ENCODE peak calls at places on chromosomes 13 and 19, in six cellular contexts. B is right cardiac atrium, Z is neural progenitor cell, S is pancreas, U is Peyer's patch, F is MM.1S. Q is an unnamed sample. For H3K27me3 and H3K4me1, the result is how much of the 10 kb centered on the place peaks cover.

GRCh38 chr19:45467456-45468158 is at the start of gene FOSB:
- DNase-seq in F (peak), U (peak), S (peak), B (peak), Z (peak), Q (peak)

GRCh38 chr13:110333837-110334236 is 26.8 kb downstream of the COL4A2 start:
- DNase-seq in U (no peak), Z (no peak), B (no peak), S (no peak), F (no peak), Q (no peak)

GRCh38 chr13:86464193-86464592 is 665.0 kb upstream of the SLITRK6 start:
- DNase-seq in F (no peak), Z (peak), U (no peak), S (no peak), B (no peak), Q (no peak)

GRCh38 chr13:76216729-76217128 is 580.6 kb downstream of the LMO7 start:
- DNase-seq in F (no peak), Z (no peak), B (no peak), U (no peak), S (no peak), Q (no peak)

GRCh38 chr13:97310809-97311436 is 88.8 kb downstream of the MBNL2 start:
- DNase-seq in F (no peak), U (no peak), B (no peak), S (no peak), Z (no peak), Q (no peak)

GRCh38 chr13:110575322-110576069 is 14.0 kb upstream of the RAB20 start:
- DNase-seq in F (no peak), S (peak), B (no peak), Z (peak), U (no peak), Q (peak)

GRCh38 chr13:42275098-42275471 is 3.1 kb downstream of the AKAP11 start:
- DNase-seq in U (no peak), Z (no peak), S (no peak), F (peak), B (no peak), Q (no peak)

GRCh38 chr19:35608250-35608649 is 4.3 kb upstream of the HAUS5 start:
- DNase-seq in Z (no peak), S (no peak), B (no peak), U (no peak), F (peak), Q (no peak)

GRCh38 chr13:109785141-109785891 is 1.1 kb downstream of the IRS2 start:
- DNase-seq in Z (peak), B (peak), U (peak), S (peak), F (no peak), Q (peak)

GRCh38 chr19:49677232-49677881 is at the start of gene PRMT1:
- DNase-seq in F (peak), S (peak), U (no peak), Z (no peak), B (peak), Q (no peak)

GRCh38 chr13:50518791-50519201 is 324.7 kb downstream of the DLEU7 start:
- DNase-seq in B (no peak), S (no peak), Z (no peak), U (no peak), F (no peak), Q (no peak)

GRCh38 chr13:112355274-112355843 is 20.8 kb upstream of the SPACA7 start:
- DNase-seq in U (no peak), B (no peak), S (no peak), Z (no peak), F (no peak), Q (no peak)
- H3K27me3 ChIP-seq in U (under half), B (under half), S (under half), Z (under half), F (under half), Q (half or more)

DNA sequence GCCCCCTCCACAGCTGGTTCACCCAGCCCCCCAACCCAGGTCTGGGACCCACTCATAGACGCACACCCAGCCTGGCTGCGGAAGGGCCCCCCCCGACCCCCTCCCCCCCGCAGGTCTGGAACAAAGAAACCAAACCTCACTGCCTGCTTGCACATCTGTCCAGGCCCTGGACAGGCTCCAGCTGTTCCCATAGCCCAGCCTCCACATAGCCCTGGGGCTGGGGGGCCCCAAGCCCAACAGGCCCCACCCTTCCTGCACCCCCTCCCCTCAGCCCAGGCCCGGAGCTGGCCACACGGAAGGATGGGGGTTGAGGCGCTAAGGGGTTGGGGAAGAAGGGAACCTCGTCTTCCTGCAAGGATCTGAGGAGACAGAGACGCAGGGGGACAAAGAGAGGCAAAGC is 2.7 kb downstream of the KANK2 start:
- DNase-seq in F (no peak), S (no peak), U (no peak), Z (no peak), B (peak), Q (no peak)
- H3K4me1 ChIP-seq in F (under half), S (under half), U (under half), Z (under half), B (under half), Q (half or more)

GRCh38 chr19:19113040-19113541 is 25.2 kb downstream of the TMEM161A start:
- DNase-seq in Z (peak), F (no peak), U (no peak), B (no peak), S (no peak), Q (no peak)
- H3K27me3 ChIP-seq in Z (under half), F (under half), U (under half), B (under half), S (under half), Q (under half)

DNA sequence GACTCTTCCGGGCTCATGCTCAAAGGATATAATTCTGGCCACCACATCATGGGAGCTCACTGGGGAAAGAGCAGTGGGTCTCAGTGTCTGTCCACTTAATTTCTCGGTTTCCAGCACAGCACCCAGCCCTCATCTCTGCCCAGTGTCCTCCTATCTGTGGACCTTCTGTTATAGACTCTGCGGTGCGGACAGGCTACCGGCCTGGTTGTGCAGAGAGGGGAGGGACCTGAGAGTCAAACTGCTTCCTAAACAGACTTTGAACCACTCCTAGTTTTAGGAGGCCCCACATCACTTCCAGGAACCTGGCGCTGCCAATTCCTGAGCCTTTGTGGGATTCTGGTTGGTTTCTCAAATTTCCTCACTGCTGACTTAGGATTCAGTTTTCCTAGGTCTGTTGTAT is 59.8 kb upstream of the MED4 start:
- DNase-seq in F (no peak), U (no peak), S (no peak), Z (no peak), B (no peak), Q (no peak)
- H3K4me1 ChIP-seq in F (under half), U (under half), S (under half), Z (under half), B (under half), Q (under half)

DNA sequence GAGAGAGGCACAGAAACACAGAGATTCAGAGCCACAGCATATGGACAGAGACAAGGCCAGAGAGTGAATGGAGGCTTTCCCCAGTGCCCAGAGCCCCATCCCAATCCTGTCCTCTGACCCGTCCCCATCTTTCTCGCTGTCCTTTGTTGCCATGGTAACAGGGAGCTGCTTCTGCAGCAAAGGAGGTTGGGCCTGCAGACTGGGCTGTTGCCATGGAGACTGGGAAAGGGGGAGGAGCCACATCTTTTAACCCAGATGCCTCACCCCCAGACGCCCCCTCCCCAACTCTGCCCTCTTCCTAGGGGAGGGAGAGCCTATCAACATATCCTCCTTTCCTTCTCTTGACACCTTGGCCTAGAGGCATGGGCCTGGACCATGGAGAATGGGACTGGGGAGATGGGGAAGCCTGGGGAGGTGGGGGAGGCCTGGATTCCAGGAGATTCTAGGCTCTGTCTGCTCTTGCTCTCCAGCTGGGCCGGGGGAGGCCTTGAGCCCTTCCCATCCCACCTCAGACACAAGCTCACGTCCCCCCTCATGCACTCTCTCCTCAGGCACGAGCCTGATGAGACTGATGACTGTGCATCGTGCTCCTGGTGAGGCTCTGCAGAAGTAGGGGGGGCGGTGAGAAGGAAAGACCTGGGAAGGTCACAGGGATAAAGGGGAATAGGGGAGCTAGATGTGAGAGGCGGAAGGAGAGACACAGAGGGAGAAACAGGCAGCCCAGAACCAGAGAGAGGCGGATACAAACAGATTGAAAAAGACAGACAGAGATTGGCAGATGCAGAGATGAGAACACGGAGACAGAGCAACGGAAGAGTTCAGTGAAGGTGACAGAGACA is 2.1 kb upstream of the ATP1A3 start:
- DNase-seq in S (no peak), U (no peak), Z (peak), B (no peak), F (no peak), Q (no peak)
- H3K27me3 ChIP-seq in S (under half), U (under half), Z (half or more), B (under half), F (half or more), Q (half or more)